ENCODE peak calls at places on chromosome 20, in five cellular contexts. Y is fibroblast of mammary gland, M is GM18507, O is pons, I is ELR. Q is an unnamed sample.

GRCh38 chr20:44211177-44212039 is 837 bp upstream of the OSER1 start:
- DNase-seq in I (peak), Y (peak), M (no peak), O (peak), Q (no peak)

GRCh38 chr20:43942661-43943285 is 28.1 kb downstream of the TOX2 start:
- DNase-seq in O (no peak), M (no peak), I (peak), Y (peak), Q (no peak)

GRCh38 chr20:62240015-62240685 is 1.8 kb downstream of the OSBPL2 start:
- DNase-seq in I (no peak), Y (no peak), M (no peak), O (no peak), Q (no peak)

GRCh38 chr20:64146301-64146935 is 17.8 kb upstream of the MYT1 start:
- DNase-seq in O (no peak), M (no peak), Y (no peak), I (no peak), Q (no peak)

GRCh38 chr20:48234951-48235350 is 449.7 kb upstream of the SULF2 start:
- DNase-seq in O (no peak), Y (no peak), M (no peak), I (no peak), Q (no peak)

GRCh38 chr20:13442990-13443389 is 195.7 kb downstream of the TASP1 start:
- DNase-seq in M (no peak), O (no peak), I (no peak), Y (no peak), Q (no peak)

GRCh38 chr20:64161595-64162238 is 2.5 kb upstream of the MYT1 start:
- DNase-seq in O (no peak), M (peak), Y (peak), I (peak), Q (no peak)

GRCh38 chr20:3323398-3323797 is 84.1 kb downstream of the DNAAF9 start:
- DNase-seq in I (no peak), Y (peak), M (no peak), O (no peak), Q (no peak)

GRCh38 chr20:33296206-33296605 is 13.2 kb downstream of the BPIFB1 start:
- DNase-seq in O (no peak), Y (peak), M (no peak), I (no peak), Q (no peak)

GRCh38 chr20:10502098-10502526 is 67.0 kb downstream of the SLX4IP start:
- DNase-seq in I (no peak), M (no peak), O (no peak), Y (no peak), Q (no peak)

GRCh38 chr20:41009960-41010359 is 18.7 kb upstream of the TOP1 start:
- DNase-seq in Y (peak), O (no peak), M (no peak), I (peak), Q (no peak)

GRCh38 chr20:41161886-41162285 is 24.5 kb downstream of the PLCG1 start:
- DNase-seq in O (no peak), I (no peak), Y (no peak), M (no peak), Q (no peak)

Q was measured in keratinocyte.